ENCODE peak calls at places on chromosomes 4 and X, in five cellular contexts. X, P, Z, I and H are unnamed samples.

GRCh38 chr4:102469806-102470205 is 31.4 kb upstream of the NFKB1 start:
- DNase-seq in X (no peak), P (no peak), Z (no peak), I (no peak), H (no peak)

GRCh38 chr4:71141125-71141524 is 147.7 kb downstream of the DCK start:
- DNase-seq in X (no peak), P (peak; percentile 21), Z (no peak), I (no peak), H (no peak)

GRCh38 chr4:156751486-156751885 is 220.1 kb downstream of the PDGFC start:
- DNase-seq in X (no peak), P (peak; percentile 27), Z (peak; percentile 62), I (no peak), H (no peak)

GRCh38 chr4:149885896-149886295 is 70.3 kb upstream of the IQCM start:
- DNase-seq in X (no peak), P (no peak), Z (peak; percentile 23), I (no peak), H (no peak)

GRCh38 chr4:182306792-182307507 is 63.7 kb downstream of the TENM3 start:
- DNase-seq in X (no peak), P (no peak), Z (no peak), I (no peak), H (no peak)

GRCh38 chr4:82642321-82642720 is 80.5 kb upstream of the TMEM150C start:
- DNase-seq in X (no peak), P (no peak), Z (no peak), I (no peak), H (no peak)

GRCh38 chr4:128571747-128572146 is 237.8 kb upstream of the JADE1 start:
- DNase-seq in X (no peak), P (peak; percentile 69), Z (peak; percentile 78), I (peak; percentile 13), H (peak; percentile 56)

GRCh38 chr4:41219421-41219950 is 5.1 kb upstream of the APBB2 start:
- DNase-seq in X (no peak), P (no peak), Z (no peak), I (no peak), H (no peak)

GRCh38 chr4:37967749-37968148 is 7.6 kb downstream of the PTTG2 start:
- DNase-seq in X (no peak), P (no peak), Z (peak; percentile 2), I (no peak), H (peak; percentile 37)

GRCh38 chr4:71235321-71236206 is 103.3 kb upstream of the SLC4A4 start:
- DNase-seq in X (no peak), P (no peak), Z (no peak), I (no peak), H (no peak)

GRCh38 chr4:54107951-54108740 is 8.2 kb downstream of the GSX2 start:
- DNase-seq in X (peak; percentile 64), P (no peak), Z (no peak), I (no peak), H (no peak)

GRCh38 chr4:169270810-169271691 is at the start of gene SH3RF1:
- DNase-seq in X (peak; percentile 75), P (peak; percentile 74), Z (peak; percentile 83), I (no peak), H (peak; percentile 92)

GRCh38 chrX:43481601-43482000 is 174.5 kb upstream of the MAOA start:
- DNase-seq in X (no peak), P (no peak), Z (no peak), I (no peak), H (no peak)

GRCh38 chr4:38255572-38255971 is 295.4 kb downstream of the PTTG2 start:
- DNase-seq in X (no peak), P (no peak), Z (no peak), I (no peak), H (no peak)

GRCh38 chr4:10085828-10086505 is 30.6 kb downstream of the WDR1 start:
- DNase-seq in X (no peak), P (no peak), Z (no peak), I (no peak), H (no peak)

GRCh38 chr4:53088132-53088531 is 226.0 kb downstream of the RASL11B start:
- DNase-seq in X (no peak), P (no peak), Z (no peak), I (no peak), H (no peak)

GRCh38 chrX:55717521-55718497 is at the start of gene RRAGB:
- DNase-seq in X (peak; percentile 92), P (peak; percentile 95), Z (peak; percentile 95), I (peak; percentile 89), H (peak; percentile 96)

GRCh38 chrX:34300871-34301270 is 168.8 kb upstream of the FAM47A start:
- DNase-seq in X (peak; percentile 61), P (peak; percentile 43), Z (peak; percentile 52), I (peak; percentile 0), H (peak; percentile 73)
- TF ChIP-seq CTCF in X (peak; percentile 73), P (peak; percentile 61), Z (peak; percentile 67), I (peak; percentile 17), H (peak; percentile 85)

GRCh38 chr4:113433536-113434246 is 327.8 kb downstream of the CAMK2D start:
- DNase-seq in X (no peak), P (no peak), Z (no peak), I (no peak), H (no peak)
- TF ChIP-seq EZH2phosphoT487 in X (no peak), P (no peak), Z (no peak), I (no peak), H (no peak)

GRCh38 chr4:111136438-111136837 is 513.6 kb upstream of the PITX2 start:
- DNase-seq in X (peak; percentile 48), P (no peak), Z (peak; percentile 13), I (peak; percentile 31), H (no peak)
- TF ChIP-seq CTCF in X (peak; percentile 49), P (no peak), Z (peak; percentile 29), I (no peak), H (peak; percentile 24)

GRCh38 chr4:152269448-152270191 is 266.3 kb downstream of the FBXW7 start:
- DNase-seq in X (no peak), P (no peak), Z (no peak), I (no peak), H (no peak)
- TF ChIP-seq EZH2phosphoT487 in X (no peak), P (no peak), Z (no peak), I (no peak), H (no peak)

DNA sequence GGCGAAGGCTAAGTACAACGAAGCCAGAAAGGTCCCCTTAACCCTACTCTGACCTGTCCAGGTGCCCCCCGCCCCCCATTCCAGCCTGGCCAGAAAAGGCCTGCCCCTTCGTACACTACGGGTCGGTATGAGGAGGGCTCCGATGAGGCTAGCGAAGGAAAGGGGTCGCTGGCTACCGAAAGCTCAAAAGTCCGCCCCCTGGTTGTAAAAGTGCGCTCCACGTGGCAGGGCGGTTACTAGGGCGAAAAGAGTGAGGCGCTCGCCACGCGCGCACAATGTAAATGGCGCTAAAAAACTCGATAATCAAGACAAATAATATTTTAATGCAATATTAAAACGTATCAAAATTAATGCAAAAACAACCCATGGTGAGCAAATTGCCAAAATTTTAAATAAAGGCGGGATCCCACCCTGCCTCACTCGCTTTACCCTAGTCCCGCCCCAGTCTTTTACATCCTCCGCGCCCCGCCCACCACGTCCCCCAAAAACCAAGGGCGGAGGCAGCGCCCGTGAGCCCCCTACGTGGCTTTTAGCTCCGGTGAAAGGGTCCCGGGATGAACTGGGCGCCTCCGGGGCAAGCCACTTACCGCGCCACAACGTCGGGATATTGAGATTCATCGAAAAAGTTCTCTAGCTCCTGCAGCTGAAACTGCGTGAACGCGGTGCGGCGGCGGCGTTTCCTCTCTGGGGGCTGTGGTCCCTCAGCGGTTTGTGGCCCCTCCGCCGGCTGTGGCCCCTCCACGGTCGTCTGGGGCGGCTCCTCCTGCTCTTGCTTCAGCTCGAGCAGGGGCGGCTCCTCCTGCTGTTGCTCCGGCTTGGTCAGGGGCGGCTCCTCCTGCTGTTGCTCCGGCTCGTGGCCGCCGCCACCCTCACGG is 929 bp downstream of the ESX1 start:
- DNase-seq in X (peak; percentile 64), P (no peak), Z (no peak), I (no peak), H (no peak)
- TF ChIP-seq CTCF in X (peak; percentile 44), P (no peak), Z (no peak), I (no peak), H (peak; percentile 20)

DNA sequence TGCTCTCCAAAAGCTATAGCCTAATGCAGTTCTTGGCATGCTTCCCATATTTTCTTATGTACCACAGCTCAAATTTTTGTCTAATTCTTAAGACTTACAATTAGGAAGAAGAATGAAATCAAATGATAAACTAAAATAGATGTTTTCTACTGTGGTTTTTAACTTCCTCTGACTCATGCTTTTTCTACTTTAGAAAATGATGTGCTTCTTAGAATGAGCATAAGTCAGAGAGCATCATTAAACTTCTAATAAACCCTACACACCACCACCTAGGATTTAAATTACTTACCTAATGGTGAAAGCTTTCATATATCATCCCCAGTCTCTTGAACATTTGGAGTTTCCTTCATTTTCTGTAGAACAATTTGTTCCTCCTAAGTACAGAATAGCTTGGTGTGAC is 217.0 kb upstream of the NDST3 start:
- DNase-seq in X (no peak), P (no peak), Z (no peak), I (no peak), H (no peak)
- TF ChIP-seq EZH2phosphoT487 in X (no peak), P (no peak), Z (no peak), I (no peak), H (no peak)

GRCh38 chrX:66731398-66731797 is 92.5 kb upstream of the EDA2R start:
- DNase-seq in X (peak; percentile 67), P (peak; percentile 70), Z (peak; percentile 34), I (no peak), H (peak; percentile 14)
- TF ChIP-seq CTCF in X (peak; percentile 59), P (peak; percentile 52), Z (peak; percentile 42), I (no peak), H (peak; percentile 25)

DNA sequence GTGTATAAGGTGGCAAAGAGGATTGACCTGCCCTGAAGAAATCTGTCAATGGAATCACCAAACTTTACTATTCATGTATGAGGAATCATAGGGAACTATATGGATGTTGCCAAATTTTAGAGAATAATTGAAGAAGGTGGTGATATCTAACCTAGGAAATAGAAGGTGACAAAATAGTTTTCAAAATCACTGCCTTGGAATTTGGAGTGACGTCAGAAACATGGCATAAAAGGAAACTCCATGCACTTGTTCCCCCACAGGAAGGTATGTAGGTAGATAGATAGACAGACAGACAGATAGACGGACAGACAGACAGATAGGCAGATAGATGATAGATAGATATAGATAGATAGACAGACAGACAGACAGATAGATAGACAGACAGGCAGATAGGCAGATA is 793.9 kb upstream of the AMOT start:
- DNase-seq in X (no peak), P (no peak), Z (no peak), I (no peak), H (no peak)
- TF ChIP-seq EZH2phosphoT487 in X (no peak), P (no peak), Z (no peak), I (no peak), H (no peak)